ENCODE peak calls at places on chromosomes 1 and 21, in five cellular contexts. C, Z, G, B and X are unnamed samples.

GRCh38 chr1:29962831-29963247 is 726.5 kb downstream of the PTPRU start:
- DNase-seq in C (peak), Z (no peak), G (no peak), B (no peak), X (no peak)

GRCh38 chr1:222643603-222643936 is 25.7 kb downstream of the MIA3 start:
- DNase-seq in C (peak), Z (no peak), G (no peak), B (no peak), X (peak)

GRCh38 chr21:19781881-19782652 is 1216.1 kb upstream of the NCAM2 start:
- DNase-seq in C (no peak), Z (no peak), G (no peak), B (no peak), X (no peak)

GRCh38 chr1:39333296-39333695 is 128.8 kb downstream of the MACF1 start:
- DNase-seq in C (no peak), Z (no peak), G (peak), B (no peak), X (no peak)

GRCh38 chr1:61951731-61952585 is 209.7 kb downstream of the PATJ start:
- DNase-seq in C (no peak), Z (no peak), G (no peak), B (no peak), X (peak)

GRCh38 chr21:42646076-42646825 is 7.2 kb upstream of the PDE9A start:
- DNase-seq in C (no peak), Z (peak), G (no peak), B (peak), X (no peak)

GRCh38 chr1:221283532-221283931 is 404.3 kb downstream of the HLX start:
- DNase-seq in C (no peak), Z (no peak), G (no peak), B (no peak), X (no peak)

GRCh38 chr1:112704908-112705627 is 1.9 kb downstream of the RHOC start:
- DNase-seq in C (peak), Z (no peak), G (peak), B (peak), X (peak)

GRCh38 chr1:224784606-224785328 is 144.7 kb upstream of the DNAH14 start:
- DNase-seq in C (no peak), Z (no peak), G (no peak), B (no peak), X (no peak)

GRCh38 chr1:54781023-54781723 is 16.9 kb upstream of the PARS2 start:
- DNase-seq in C (no peak), Z (no peak), G (no peak), B (peak), X (no peak)

GRCh38 chr1:153663211-153663610 is 4.7 kb downstream of the SNAPIN start:
- DNase-seq in C (no peak), Z (no peak), G (no peak), B (peak), X (no peak)

GRCh38 chr1:32743380-32744062 is 41.0 kb upstream of the SYNC start:
- DNase-seq in C (no peak), Z (no peak), G (no peak), B (no peak), X (no peak)

GRCh38 chr1:175649416-175649815 is 94.0 kb downstream of the TNR start:
- DNase-seq in C (no peak), Z (no peak), G (no peak), B (no peak), X (no peak)

GRCh38 chr1:14924455-14925325 is 228.9 kb upstream of the TMEM51 start:
- DNase-seq in C (peak), Z (peak), G (no peak), B (peak), X (no peak)

GRCh38 chr1:209190591-209191241 is 392.8 kb upstream of the CAMK1G start:
- DNase-seq in C (peak), Z (peak), G (peak), B (peak), X (no peak)

GRCh38 chr1:162905759-162906158 is 44.8 kb upstream of the CCDC190 start:
- DNase-seq in C (peak), Z (no peak), G (no peak), B (no peak), X (peak)

GRCh38 chr1:215476541-215476940 is 90.6 kb upstream of the KCTD3 start:
- DNase-seq in C (no peak), Z (no peak), G (no peak), B (no peak), X (no peak)

GRCh38 chr1:186511761-186512637 is 51.1 kb upstream of the PDC start:
- DNase-seq in C (no peak), Z (no peak), G (peak), B (no peak), X (no peak)

GRCh38 chr1:23008901-23009300 is 6.8 kb downstream of the TEX46 start:
- DNase-seq in C (no peak), Z (no peak), G (no peak), B (no peak), X (no peak)

GRCh38 chr1:31623365-31623764 is 5.9 kb downstream of the HCRTR1 start:
- DNase-seq in C (no peak), Z (no peak), G (no peak), B (no peak), X (no peak)

GRCh38 chr1:35560256-35561225 is 2.9 kb downstream of the NCDN start:
- DNase-seq in C (no peak), Z (peak), G (no peak), B (peak), X (no peak)

GRCh38 chr21:37658994-37659458 is 257.2 kb downstream of the KCNJ6 start:
- DNase-seq in C (peak), Z (no peak), G (no peak), B (no peak), X (peak)

GRCh38 chr1:179090522-179090921 is 8.7 kb downstream of the TOR3A start:
- DNase-seq in C (no peak), Z (peak), G (no peak), B (no peak), X (no peak)

GRCh38 chr1:57927003-57927402 is 503.1 kb upstream of the DAB1 start:
- DNase-seq in C (no peak), Z (no peak), G (no peak), B (no peak), X (no peak)

GRCh38 chr1:30343562-30343961 is 379.8 kb downstream of the MATN1 start:
- DNase-seq in C (no peak), Z (no peak), G (no peak), B (no peak), X (no peak)

GRCh38 chr1:38831753-38832734 is 27.5 kb downstream of the RRAGC start:
- DNase-seq in C (peak), Z (no peak), G (no peak), B (no peak), X (no peak)

GRCh38 chr1:41572224-41572623 is 87.7 kb upstream of the EDN2 start:
- DNase-seq in C (no peak), Z (no peak), G (no peak), B (no peak), X (no peak)

GRCh38 chr1:110582378-110582777 is 23.8 kb downstream of the KCNA2 start:
- DNase-seq in C (no peak), Z (peak), G (no peak), B (no peak), X (no peak)
- H3K4me3 ChIP-seq in C (no peak), Z (no peak), G (no peak), B (no peak), X (no peak)

DNA sequence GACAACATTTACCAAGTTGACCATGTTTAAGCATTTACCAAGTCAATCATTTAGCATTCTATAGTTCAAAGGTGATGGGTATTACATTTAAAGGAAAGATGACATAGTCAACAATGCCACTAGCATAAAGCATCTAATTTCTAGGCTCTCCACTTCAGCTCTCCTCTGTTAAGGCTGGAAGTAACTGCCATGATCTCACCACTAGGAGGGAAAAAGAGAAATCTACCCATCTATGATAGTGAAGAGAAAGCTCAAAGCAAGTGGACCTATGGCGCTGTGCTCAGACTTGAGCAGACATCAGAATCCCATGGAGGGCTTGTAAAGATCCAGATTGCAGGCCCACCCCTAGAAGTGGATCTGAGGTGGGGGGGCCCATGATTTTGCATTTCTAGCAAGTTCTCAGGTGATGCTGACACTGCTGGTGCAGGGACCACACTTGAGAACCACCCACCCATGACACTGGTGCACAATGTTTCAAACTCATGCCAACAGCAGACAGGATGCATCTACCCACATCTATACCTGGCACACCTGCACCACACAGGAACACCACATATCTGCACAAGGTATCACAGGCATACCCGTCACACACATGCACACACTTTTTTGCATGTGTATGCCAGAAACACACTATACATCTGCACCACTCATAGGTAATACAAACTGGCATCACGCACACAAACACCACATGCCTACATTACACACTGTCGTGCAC is 392.9 kb upstream of the RUNX1 start:
- DNase-seq in C (no peak), Z (no peak), G (no peak), B (no peak), X (no peak)
- TF ChIP-seq CTCF in C (peak), Z (no peak), G (no peak), B (no peak), X (peak)

GRCh38 chr1:115643636-115644035 is 1.9 kb downstream of the VANGL1 start:
- DNase-seq in C (peak), Z (no peak), G (no peak), B (no peak), X (no peak)
- H3K4me3 ChIP-seq in C (no peak), Z (no peak), G (no peak), B (no peak), X (no peak)

GRCh38 chr1:159122005-159122621 is 45.5 kb upstream of the AIM2 start:
- DNase-seq in C (no peak), Z (no peak), G (no peak), B (no peak), X (no peak)

GRCh38 chr1:159120317-159120716 is 43.8 kb upstream of the AIM2 start:
- DNase-seq in C (no peak), Z (no peak), G (no peak), B (no peak), X (no peak)

GRCh38 chr1:159121526-159121925 is 45.0 kb upstream of the AIM2 start:
- DNase-seq in C (no peak), Z (no peak), G (no peak), B (no peak), X (no peak)
- TF ChIP-seq CTCF in C (no peak), Z (no peak), G (no peak), B (no peak), X (no peak)